ENCODE peak calls at places on chromosome 19, in six cellular contexts. O is foreskin fibroblast, F is psoas muscle, B is endodermal cell, A is astrocyte of the spinal cord, W is AG10803. V is an unnamed sample.

GRCh38 chr19:44943801-44944249 is 1.8 kb downstream of the APOC4 start:
- DNase-seq in O (peak), F (peak), B (no peak), A (no peak), W (peak), V (no peak)

GRCh38 chr19:46678110-46678732 is 17.2 kb upstream of the DACT3 start:
- DNase-seq in O (no peak), F (no peak), B (peak), A (no peak), W (no peak), V (peak)

GRCh38 chr19:4014541-4015491 is 7.3 kb downstream of the PIAS4 start:
- DNase-seq in O (no peak), F (peak), B (peak), A (no peak), W (no peak), V (peak)

GRCh38 chr19:4267101-4267900 is 11.8 kb upstream of the SHD start:
- DNase-seq in O (peak), F (peak), B (peak), A (peak), W (peak), V (peak)

GRCh38 chr19:22422220-22422619 is at the start of gene ZNF98:
- DNase-seq in O (no peak), F (peak), B (no peak), A (no peak), W (no peak), V (no peak)

GRCh38 chr19:37867831-37868230 is 38.6 kb downstream of the WDR87 start:
- DNase-seq in O (peak), F (no peak), B (no peak), A (peak), W (peak), V (no peak)

GRCh38 chr19:39032164-39032918 is at the start of gene FBXO27:
- DNase-seq in O (no peak), F (peak), B (peak), A (no peak), W (no peak), V (peak)

GRCh38 chr19:5130371-5131030 is 161.6 kb downstream of the KDM4B start:
- DNase-seq in O (no peak), F (no peak), B (peak), A (no peak), W (no peak), V (peak)

GRCh38 chr19:9952276-9952675 is 16.0 kb upstream of the OLFM2 start:
- DNase-seq in O (no peak), F (no peak), B (no peak), A (no peak), W (no peak), V (no peak)

GRCh38 chr19:17606786-17607185 is 51.3 kb downstream of the COLGALT1 start:
- DNase-seq in O (no peak), F (no peak), B (no peak), A (no peak), W (no peak), V (no peak)

GRCh38 chr19:681029-681626 is 4.9 kb downstream of the FSTL3 start:
- DNase-seq in O (no peak), F (no peak), B (no peak), A (no peak), W (no peak), V (peak)

GRCh38 chr19:17420267-17420924 is 549 bp downstream of the MVB12A start:
- DNase-seq in O (no peak), F (peak), B (peak), A (peak), W (no peak), V (peak)

GRCh38 chr19:46502891-46503290 is 7.2 kb upstream of the PNMA8B start:
- DNase-seq in O (no peak), F (no peak), B (no peak), A (no peak), W (no peak), V (no peak)

GRCh38 chr19:46753420-46754155 is 7.3 kb upstream of the STRN4 start:
- DNase-seq in O (no peak), F (peak), B (peak), A (no peak), W (no peak), V (peak)

GRCh38 chr19:8526345-8527062 is 12.5 kb upstream of the ZNF414 start:
- DNase-seq in O (peak), F (peak), B (peak), A (peak), W (peak), V (peak)

GRCh38 chr19:57239982-57240310 is 486 bp upstream of the ZNF805 start:
- DNase-seq in O (no peak), F (no peak), B (no peak), A (peak), W (no peak), V (no peak)

GRCh38 chr19:6041991-6042421 is 64.1 kb upstream of the RANBP3 start:
- DNase-seq in O (no peak), F (no peak), B (no peak), A (no peak), W (no peak), V (no peak)

GRCh38 chr19:4722671-4723464 is 774 bp downstream of the DPP9 start:
- DNase-seq in O (peak), F (no peak), B (no peak), A (peak), W (peak), V (peak)

GRCh38 chr19:47509170-47509847 is 5.6 kb downstream of the NAPA start:
- DNase-seq in O (no peak), F (no peak), B (no peak), A (no peak), W (no peak), V (no peak)

GRCh38 chr19:42292042-42292960 is 9.6 kb upstream of the PRR19 start:
- DNase-seq in O (no peak), F (peak), B (no peak), A (no peak), W (no peak), V (no peak)

GRCh38 chr19:42289556-42290041 is 12.3 kb upstream of the PRR19 start:
- DNase-seq in O (no peak), F (peak), B (no peak), A (no peak), W (no peak), V (no peak)

GRCh38 chr19:42290136-42290522 is 11.8 kb upstream of the PRR19 start:
- DNase-seq in O (no peak), F (peak), B (no peak), A (no peak), W (no peak), V (no peak)

GRCh38 chr19:42291437-42291815 is 10.5 kb upstream of the PRR19 start:
- DNase-seq in O (no peak), F (no peak), B (peak), A (no peak), W (no peak), V (no peak)

DNA sequence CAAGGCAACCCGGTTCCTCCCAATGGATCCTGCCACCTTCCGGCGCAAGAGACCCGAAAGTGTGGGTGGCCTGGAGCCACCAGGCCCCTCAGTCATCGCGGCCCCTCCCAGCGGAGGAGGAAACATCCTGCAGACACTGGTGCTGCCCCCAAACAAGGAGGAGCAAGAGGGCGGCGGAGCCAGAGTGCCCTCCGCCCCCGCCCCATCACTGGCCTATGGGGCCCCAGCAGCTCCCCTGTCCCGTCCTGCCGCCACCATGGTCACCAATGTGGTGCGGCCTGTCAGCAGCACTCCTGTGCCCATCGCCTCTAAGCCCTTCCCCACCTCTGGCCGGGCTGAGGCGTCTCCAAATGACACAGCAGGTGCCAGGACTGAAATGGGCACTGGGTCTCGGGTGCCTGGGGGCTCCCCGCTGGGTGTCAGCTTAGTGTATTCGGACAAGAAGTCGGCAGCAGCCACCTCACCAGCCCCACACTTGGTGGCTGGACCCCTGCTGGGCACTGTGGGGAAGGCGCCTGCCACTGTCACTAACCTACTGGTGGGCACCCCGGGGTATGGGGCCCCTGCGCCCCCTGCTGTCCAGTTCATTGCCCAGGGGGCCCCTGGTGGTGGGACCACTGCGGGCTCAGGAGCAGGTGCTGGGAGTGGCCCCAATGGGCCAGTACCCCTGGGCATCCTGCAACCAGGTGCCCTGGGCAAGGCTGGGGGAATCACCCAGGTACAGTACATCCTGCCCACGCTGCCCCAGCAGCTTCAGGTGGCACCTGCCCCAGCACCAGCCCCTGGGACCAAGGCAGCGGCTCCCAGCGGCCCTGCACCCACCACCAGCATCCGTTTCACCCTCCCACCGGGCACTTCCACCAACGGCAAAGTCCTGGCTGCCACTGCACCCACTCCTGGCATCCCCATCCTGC is 11.2 kb upstream of the PRR19 start:
- DNase-seq in O (no peak), F (peak), B (peak), A (no peak), W (no peak), V (peak)
- TF ChIP-seq CTCF in O (peak), F (no peak), B (peak), A (peak), W (peak), V (peak)

DNA sequence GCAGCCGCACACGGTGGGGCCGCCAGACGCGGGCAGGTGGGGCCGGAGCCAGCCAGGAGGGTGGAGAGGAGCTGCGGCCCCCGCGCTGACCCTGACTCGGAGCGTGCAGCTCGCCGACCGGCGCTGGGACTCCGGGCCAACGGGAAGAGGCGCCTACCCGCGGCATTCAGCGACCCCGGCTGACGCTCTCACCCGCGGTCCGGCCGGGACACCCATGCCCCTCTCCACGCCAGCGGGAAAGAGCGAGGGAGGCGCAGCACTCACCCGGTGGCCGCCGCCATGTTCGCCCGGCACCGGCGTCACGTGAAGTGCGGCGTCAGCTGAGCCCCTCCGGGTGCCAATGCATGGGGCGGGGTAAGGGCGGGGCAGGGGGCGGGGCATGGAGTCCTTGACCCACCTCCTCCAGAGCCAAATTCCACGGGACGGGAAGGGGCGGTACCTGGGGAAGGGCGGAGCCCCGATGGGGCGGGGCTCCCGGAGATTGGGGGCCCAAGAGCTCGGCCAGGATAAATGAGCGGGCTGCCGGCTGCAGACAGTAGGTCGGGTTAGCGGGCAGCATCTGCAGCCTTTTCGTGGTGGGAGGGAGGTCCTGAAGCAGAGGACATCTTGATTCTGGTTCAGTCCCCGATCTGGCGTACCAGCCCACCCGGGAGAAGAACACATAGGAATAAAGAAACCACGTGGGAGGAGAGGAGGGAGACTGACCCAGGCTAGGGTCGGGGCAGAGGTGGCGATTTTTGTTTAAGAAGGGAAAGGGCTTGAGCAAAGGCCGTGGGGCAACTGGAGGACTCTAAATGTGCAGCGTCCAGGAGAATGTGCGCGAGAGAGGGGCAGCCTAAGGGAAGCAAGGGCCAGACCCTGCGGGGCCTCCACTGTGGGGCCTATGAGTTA is at the start of gene PEPD:
- DNase-seq in O (peak), F (peak), B (peak), A (peak), W (peak), V (peak)
- TF ChIP-seq CTCF in O (no peak), F (no peak), B (no peak), A (no peak), W (no peak), V (no peak)

GRCh38 chr19:2759965-2760364 is 20.1 kb upstream of the SLC39A3 start:
- DNase-seq in O (no peak), F (no peak), B (no peak), A (no peak), W (no peak), V (no peak)
- TF ChIP-seq CTCF in O (no peak), F (no peak), B (no peak), A (no peak), W (no peak), V (no peak)

GRCh38 chr19:54462713-54463530 is 656 bp downstream of the LENG9 start:
- DNase-seq in O (peak), F (peak), B (peak), A (peak), W (peak), V (peak)
- TF ChIP-seq CTCF in O (no peak), F (no peak), B (peak), A (peak), W (peak), V (peak)

GRCh38 chr19:16076154-16076957 is at the start of gene TPM4:
- DNase-seq in O (peak), F (peak), B (peak), A (peak), W (peak), V (peak)

GRCh38 chr19:16073988-16074387 is 2.3 kb upstream of the TPM4 start:
- DNase-seq in O (no peak), F (no peak), B (peak), A (no peak), W (no peak), V (no peak)

GRCh38 chr19:16076958-16077611 is 790 bp downstream of the TPM4 start:
- DNase-seq in O (no peak), F (peak), B (peak), A (no peak), W (peak), V (peak)

GRCh38 chr19:16074488-16075365 is 1.6 kb upstream of the TPM4 start:
- DNase-seq in O (no peak), F (no peak), B (peak), A (no peak), W (no peak), V (no peak)

GRCh38 chr19:16075430-16076153 is 703 bp upstream of the TPM4 start:
- DNase-seq in O (no peak), F (no peak), B (peak), A (no peak), W (no peak), V (peak)
- TF ChIP-seq CTCF in O (no peak), F (no peak), B (no peak), A (no peak), W (no peak), V (no peak)

GRCh38 chr19:49690073-49690655 is 752 bp upstream of the CPT1C start:
- DNase-seq in O (no peak), F (no peak), B (no peak), A (no peak), W (no peak), V (no peak)

GRCh38 chr19:49688531-49689132 is 762 bp upstream of the ADM5 start:
- DNase-seq in O (no peak), F (no peak), B (no peak), A (no peak), W (no peak), V (no peak)

GRCh38 chr19:49690656-49691242 is at the start of gene CPT1C:
- DNase-seq in O (peak), F (peak), B (peak), A (peak), W (peak), V (peak)

GRCh38 chr19:49687566-49688316 is 1.7 kb upstream of the ADM5 start:
- DNase-seq in O (no peak), F (no peak), B (no peak), A (no peak), W (no peak), V (no peak)

DNA sequence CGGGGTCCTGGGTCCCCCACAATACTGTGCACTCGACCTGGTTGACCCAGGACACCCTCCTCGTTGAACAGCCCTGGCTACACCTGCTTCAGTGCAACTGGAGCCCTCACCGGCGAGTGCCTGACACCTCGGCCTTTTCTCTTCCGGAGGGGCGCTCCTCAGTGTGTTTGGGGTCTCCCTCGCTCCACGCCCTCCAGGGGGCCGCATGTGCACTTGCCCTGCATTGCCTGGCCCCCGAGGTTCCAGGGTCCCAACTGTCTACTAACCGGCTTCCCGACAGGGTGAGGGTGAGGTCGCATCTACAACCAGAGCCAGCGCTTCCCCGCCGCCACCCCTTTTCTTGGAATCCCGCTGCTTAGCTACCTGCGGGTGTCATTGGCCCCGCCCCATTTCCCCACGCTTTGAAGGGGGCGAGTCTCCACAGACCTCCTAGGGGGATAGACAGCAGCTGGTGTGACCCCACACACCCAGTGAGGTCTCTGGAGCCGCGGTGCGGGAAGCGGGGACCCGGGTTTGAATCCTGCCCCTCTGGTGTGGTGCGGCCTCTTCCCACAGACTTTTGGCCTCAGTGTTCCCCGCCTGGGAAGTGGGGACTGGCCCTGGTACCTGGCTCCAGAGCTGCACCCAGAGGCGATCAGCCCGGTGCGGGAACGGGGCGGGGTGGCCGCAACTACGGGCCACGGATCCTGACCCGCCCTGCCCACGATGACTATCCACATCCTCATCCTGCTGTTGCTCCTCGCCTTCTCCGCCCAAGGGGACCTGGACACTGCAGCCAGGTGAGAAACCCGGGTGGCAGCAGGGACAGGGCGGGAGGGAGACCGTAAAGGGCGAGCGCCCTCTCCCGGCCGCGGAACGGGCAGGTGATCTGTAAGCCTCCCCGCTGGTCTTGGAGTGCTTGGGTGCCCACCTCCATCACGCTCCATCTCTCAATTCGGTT is at the start of gene ADM5:
- DNase-seq in O (no peak), F (no peak), B (peak), A (no peak), W (no peak), V (peak)
- TF ChIP-seq CTCF in O (peak), F (peak), B (peak), A (peak), W (peak), V (peak)

V was measured in activated CD8-positive, alpha-beta T cell treated with anti-CD3 and anti-CD28 coated beads for 36 hours.